ENCODE peak calls at places on chromosomes 12 and 14, in ten cellular contexts. One of them, this sample, is unnamed.

GRCh38 chr12:69284131-69284530 is 44.8 kb downstream of the CPSF6 start:
- DNase-seq in astrocyte of the cerebellum: peak; percentile 53
- DNase-seq in HEK293T: peak; percentile 74
- DNase-seq in NCI-H2029: peak; percentile 71
- DNase-seq in hepatocyte: peak; percentile 75
- DNase-seq in aorta: peak; percentile 87
- DNase-seq in naive thymus-derived CD4-positive, alpha-beta T cell: no peak
- DNase-seq in iris pigment epithelial cell: peak; percentile 73
- DNase-seq in CD8-positive, alpha-beta T cell: no peak
- DNase-seq in fibroblast of pulmonary artery: peak; percentile 81
- DNase-seq in this sample: no peak

GRCh38 chr14:105857816-105858675 is 331.7 kb downstream of the TMEM121 start:
- DNase-seq in naive thymus-derived CD4-positive, alpha-beta T cell: no peak
- DNase-seq in iris pigment epithelial cell: no peak
- DNase-seq in fibroblast of pulmonary artery: no peak
- DNase-seq in aorta: peak; percentile 43
- DNase-seq in NCI-H2029: no peak
- DNase-seq in CD8-positive, alpha-beta T cell: peak; percentile 52
- DNase-seq in hepatocyte: no peak
- DNase-seq in astrocyte of the cerebellum: no peak
- DNase-seq in HEK293T: no peak
- DNase-seq in this sample: peak; percentile 1

GRCh38 chr12:21607701-21608100 is 3.1 kb upstream of the GYS2 start:
- DNase-seq in iris pigment epithelial cell: peak; percentile 37
- DNase-seq in fibroblast of pulmonary artery: peak; percentile 65
- DNase-seq in CD8-positive, alpha-beta T cell: no peak
- DNase-seq in HEK293T: no peak
- DNase-seq in hepatocyte: peak; percentile 12
- DNase-seq in aorta: no peak
- DNase-seq in naive thymus-derived CD4-positive, alpha-beta T cell: no peak
- DNase-seq in astrocyte of the cerebellum: peak; percentile 11
- DNase-seq in NCI-H2029: no peak
- DNase-seq in this sample: no peak

GRCh38 chr12:32296541-32296940 is 102.8 kb upstream of the FGD4 start:
- DNase-seq in aorta: no peak
- DNase-seq in astrocyte of the cerebellum: no peak
- DNase-seq in CD8-positive, alpha-beta T cell: no peak
- DNase-seq in fibroblast of pulmonary artery: no peak
- DNase-seq in iris pigment epithelial cell: no peak
- DNase-seq in naive thymus-derived CD4-positive, alpha-beta T cell: no peak
- DNase-seq in HEK293T: no peak
- DNase-seq in hepatocyte: no peak
- DNase-seq in NCI-H2029: no peak
- DNase-seq in this sample: no peak

GRCh38 chr12:94954029-94954685 is 49.3 kb downstream of the NDUFA12 start:
- DNase-seq in naive thymus-derived CD4-positive, alpha-beta T cell: no peak
- DNase-seq in NCI-H2029: no peak
- DNase-seq in fibroblast of pulmonary artery: peak; percentile 64
- DNase-seq in HEK293T: no peak
- DNase-seq in CD8-positive, alpha-beta T cell: no peak
- DNase-seq in aorta: no peak
- DNase-seq in hepatocyte: peak; percentile 78
- DNase-seq in iris pigment epithelial cell: peak; percentile 81
- DNase-seq in astrocyte of the cerebellum: no peak
- DNase-seq in this sample: no peak

GRCh38 chr12:74801625-74802024 is 264.0 kb downstream of the ATXN7L3B start:
- DNase-seq in NCI-H2029: no peak
- DNase-seq in HEK293T: no peak
- DNase-seq in CD8-positive, alpha-beta T cell: no peak
- DNase-seq in hepatocyte: peak; percentile 41
- DNase-seq in iris pigment epithelial cell: peak; percentile 42
- DNase-seq in fibroblast of pulmonary artery: no peak
- DNase-seq in aorta: no peak
- DNase-seq in naive thymus-derived CD4-positive, alpha-beta T cell: no peak
- DNase-seq in astrocyte of the cerebellum: no peak
- DNase-seq in this sample: no peak

GRCh38 chr12:108594-108993 is 42.0 kb downstream of the IQSEC3 start:
- DNase-seq in fibroblast of pulmonary artery: no peak
- DNase-seq in iris pigment epithelial cell: no peak
- DNase-seq in CD8-positive, alpha-beta T cell: no peak
- DNase-seq in NCI-H2029: peak; percentile 46
- DNase-seq in naive thymus-derived CD4-positive, alpha-beta T cell: no peak
- DNase-seq in hepatocyte: no peak
- DNase-seq in astrocyte of the cerebellum: no peak
- DNase-seq in aorta: peak; percentile 66
- DNase-seq in HEK293T: no peak
- DNase-seq in this sample: no peak

GRCh38 chr12:47942327-47943230 is 20.8 kb upstream of the TMEM106C start:
- DNase-seq in CD8-positive, alpha-beta T cell: peak; percentile 68
- DNase-seq in iris pigment epithelial cell: no peak
- DNase-seq in fibroblast of pulmonary artery: no peak
- DNase-seq in HEK293T: no peak
- DNase-seq in astrocyte of the cerebellum: no peak
- DNase-seq in NCI-H2029: no peak
- DNase-seq in naive thymus-derived CD4-positive, alpha-beta T cell: no peak
- DNase-seq in hepatocyte: no peak
- DNase-seq in aorta: no peak
- DNase-seq in this sample: peak; percentile 71

GRCh38 chr14:24388474-24389179 is 10.2 kb upstream of the NYNRIN start:
- DNase-seq in iris pigment epithelial cell: no peak
- DNase-seq in fibroblast of pulmonary artery: no peak
- DNase-seq in HEK293T: no peak
- DNase-seq in NCI-H2029: no peak
- DNase-seq in astrocyte of the cerebellum: no peak
- DNase-seq in CD8-positive, alpha-beta T cell: no peak
- DNase-seq in hepatocyte: no peak
- DNase-seq in naive thymus-derived CD4-positive, alpha-beta T cell: no peak
- DNase-seq in aorta: no peak
- DNase-seq in this sample: no peak

GRCh38 chr14:51293149-51293925 is 53.3 kb downstream of the TMX1 start:
- DNase-seq in astrocyte of the cerebellum: peak; percentile 26
- DNase-seq in iris pigment epithelial cell: peak; percentile 75
- DNase-seq in aorta: peak; percentile 70
- DNase-seq in fibroblast of pulmonary artery: peak; percentile 65
- DNase-seq in naive thymus-derived CD4-positive, alpha-beta T cell: no peak
- DNase-seq in hepatocyte: no peak
- DNase-seq in HEK293T: no peak
- DNase-seq in CD8-positive, alpha-beta T cell: no peak
- DNase-seq in NCI-H2029: no peak
- DNase-seq in this sample: no peak

GRCh38 chr12:62103736-62104135 is 156.5 kb upstream of the USP15 start:
- DNase-seq in astrocyte of the cerebellum: no peak
- DNase-seq in iris pigment epithelial cell: no peak
- DNase-seq in CD8-positive, alpha-beta T cell: no peak
- DNase-seq in HEK293T: no peak
- DNase-seq in aorta: no peak
- DNase-seq in naive thymus-derived CD4-positive, alpha-beta T cell: no peak
- DNase-seq in fibroblast of pulmonary artery: no peak
- DNase-seq in NCI-H2029: no peak
- DNase-seq in hepatocyte: no peak
- DNase-seq in this sample: no peak

GRCh38 chr12:46005151-46005797 is 14.9 kb upstream of the SCAF11 start:
- DNase-seq in CD8-positive, alpha-beta T cell: no peak
- DNase-seq in aorta: no peak
- DNase-seq in iris pigment epithelial cell: peak; percentile 13
- DNase-seq in fibroblast of pulmonary artery: peak; percentile 47
- DNase-seq in hepatocyte: no peak
- DNase-seq in astrocyte of the cerebellum: no peak
- DNase-seq in naive thymus-derived CD4-positive, alpha-beta T cell: no peak
- DNase-seq in NCI-H2029: no peak
- DNase-seq in HEK293T: no peak
- DNase-seq in this sample: no peak

GRCh38 chr12:60148831-60149230 is 553.0 kb downstream of the SLC16A7 start:
- DNase-seq in HEK293T: no peak
- DNase-seq in iris pigment epithelial cell: peak; percentile 92
- DNase-seq in fibroblast of pulmonary artery: peak; percentile 86
- DNase-seq in aorta: no peak
- DNase-seq in CD8-positive, alpha-beta T cell: no peak
- DNase-seq in hepatocyte: no peak
- DNase-seq in naive thymus-derived CD4-positive, alpha-beta T cell: no peak
- DNase-seq in NCI-H2029: no peak
- DNase-seq in astrocyte of the cerebellum: peak; percentile 62
- DNase-seq in this sample: no peak

GRCh38 chr12:99154264-99154982 is 493.1 kb upstream of the GARIN6 start:
- DNase-seq in aorta: peak; percentile 46
- DNase-seq in NCI-H2029: no peak
- DNase-seq in iris pigment epithelial cell: no peak
- DNase-seq in CD8-positive, alpha-beta T cell: no peak
- DNase-seq in hepatocyte: no peak
- DNase-seq in HEK293T: no peak
- DNase-seq in astrocyte of the cerebellum: peak; percentile 3
- DNase-seq in naive thymus-derived CD4-positive, alpha-beta T cell: no peak
- DNase-seq in fibroblast of pulmonary artery: peak; percentile 39
- DNase-seq in this sample: no peak

GRCh38 chr14:102055181-102055901 is 31.5 kb downstream of the HSP90AA1 start:
- DNase-seq in fibroblast of pulmonary artery: peak; percentile 60
- DNase-seq in CD8-positive, alpha-beta T cell: no peak
- DNase-seq in iris pigment epithelial cell: peak; percentile 87
- DNase-seq in aorta: no peak
- DNase-seq in HEK293T: no peak
- DNase-seq in naive thymus-derived CD4-positive, alpha-beta T cell: no peak
- DNase-seq in hepatocyte: peak; percentile 43
- DNase-seq in NCI-H2029: no peak
- DNase-seq in astrocyte of the cerebellum: peak; percentile 76
- DNase-seq in this sample: no peak

GRCh38 chr12:115149279-115149678 is 465.3 kb upstream of the TBX3 start:
- DNase-seq in hepatocyte: no peak
- DNase-seq in NCI-H2029: no peak
- DNase-seq in iris pigment epithelial cell: no peak
- DNase-seq in HEK293T: no peak
- DNase-seq in astrocyte of the cerebellum: no peak
- DNase-seq in CD8-positive, alpha-beta T cell: no peak
- DNase-seq in naive thymus-derived CD4-positive, alpha-beta T cell: no peak
- DNase-seq in fibroblast of pulmonary artery: no peak
- DNase-seq in aorta: no peak
- DNase-seq in this sample: no peak

GRCh38 chr14:51780006-51780692 is 80.3 kb upstream of the GNG2 start:
- DNase-seq in naive thymus-derived CD4-positive, alpha-beta T cell: peak; percentile 34
- DNase-seq in astrocyte of the cerebellum: peak; percentile 44
- DNase-seq in aorta: peak; percentile 72
- DNase-seq in HEK293T: peak; percentile 70
- DNase-seq in hepatocyte: peak; percentile 87
- DNase-seq in NCI-H2029: peak; percentile 55
- DNase-seq in fibroblast of pulmonary artery: peak; percentile 72
- DNase-seq in iris pigment epithelial cell: peak; percentile 54
- DNase-seq in CD8-positive, alpha-beta T cell: peak; percentile 83
- DNase-seq in this sample: peak; percentile 55

GRCh38 chr12:132561784-132562156 is 48.6 kb downstream of the LRCOL1 start:
- DNase-seq in aorta: no peak
- DNase-seq in CD8-positive, alpha-beta T cell: no peak
- DNase-seq in iris pigment epithelial cell: no peak
- DNase-seq in naive thymus-derived CD4-positive, alpha-beta T cell: no peak
- DNase-seq in NCI-H2029: no peak
- DNase-seq in astrocyte of the cerebellum: no peak
- DNase-seq in fibroblast of pulmonary artery: no peak
- DNase-seq in hepatocyte: peak; percentile 65
- DNase-seq in HEK293T: peak; percentile 43
- DNase-seq in this sample: peak; percentile 98

GRCh38 chr12:116009805-116010204 is 267.7 kb downstream of the MED13L start:
- DNase-seq in CD8-positive, alpha-beta T cell: no peak
- DNase-seq in NCI-H2029: no peak
- DNase-seq in iris pigment epithelial cell: no peak
- DNase-seq in naive thymus-derived CD4-positive, alpha-beta T cell: no peak
- DNase-seq in astrocyte of the cerebellum: no peak
- DNase-seq in fibroblast of pulmonary artery: peak; percentile 10
- DNase-seq in aorta: no peak
- DNase-seq in HEK293T: peak; percentile 30
- DNase-seq in hepatocyte: no peak
- DNase-seq in this sample: no peak

GRCh38 chr14:81219821-81220487 is 805 bp downstream of the GTF2A1 start:
- DNase-seq in CD8-positive, alpha-beta T cell: peak; percentile 77
- DNase-seq in fibroblast of pulmonary artery: no peak
- DNase-seq in astrocyte of the cerebellum: no peak
- DNase-seq in NCI-H2029: peak; percentile 11
- DNase-seq in aorta: peak; percentile 64
- DNase-seq in naive thymus-derived CD4-positive, alpha-beta T cell: peak; percentile 55
- DNase-seq in iris pigment epithelial cell: peak; percentile 26
- DNase-seq in HEK293T: peak; percentile 15
- DNase-seq in hepatocyte: peak; percentile 78
- DNase-seq in this sample: no peak

GRCh38 chr12:84660139-84660538 is 252.5 kb downstream of the SLC6A15 start:
- DNase-seq in astrocyte of the cerebellum: no peak
- DNase-seq in fibroblast of pulmonary artery: no peak
- DNase-seq in hepatocyte: no peak
- DNase-seq in naive thymus-derived CD4-positive, alpha-beta T cell: no peak
- DNase-seq in NCI-H2029: no peak
- DNase-seq in iris pigment epithelial cell: no peak
- DNase-seq in CD8-positive, alpha-beta T cell: no peak
- DNase-seq in aorta: no peak
- DNase-seq in HEK293T: no peak
- DNase-seq in this sample: no peak

GRCh38 chr12:64730585-64730964 is 28.6 kb downstream of the GNS start:
- DNase-seq in astrocyte of the cerebellum: no peak
- DNase-seq in aorta: no peak
- DNase-seq in CD8-positive, alpha-beta T cell: no peak
- DNase-seq in iris pigment epithelial cell: no peak
- DNase-seq in hepatocyte: no peak
- DNase-seq in fibroblast of pulmonary artery: no peak
- DNase-seq in NCI-H2029: no peak
- DNase-seq in HEK293T: no peak
- DNase-seq in naive thymus-derived CD4-positive, alpha-beta T cell: no peak
- DNase-seq in this sample: no peak

GRCh38 chr14:102182901-102183619 is 43.4 kb downstream of the WDR20 start:
- DNase-seq in iris pigment epithelial cell: peak; percentile 47
- DNase-seq in hepatocyte: no peak
- DNase-seq in astrocyte of the cerebellum: no peak
- DNase-seq in NCI-H2029: no peak
- DNase-seq in fibroblast of pulmonary artery: no peak
- DNase-seq in CD8-positive, alpha-beta T cell: no peak
- DNase-seq in naive thymus-derived CD4-positive, alpha-beta T cell: no peak
- DNase-seq in HEK293T: no peak
- DNase-seq in aorta: no peak
- DNase-seq in this sample: no peak

GRCh38 chr12:116161588-116161987 is 115.9 kb downstream of the MED13L start:
- DNase-seq in naive thymus-derived CD4-positive, alpha-beta T cell: no peak
- DNase-seq in CD8-positive, alpha-beta T cell: no peak
- DNase-seq in NCI-H2029: peak; percentile 16
- DNase-seq in iris pigment epithelial cell: peak; percentile 80
- DNase-seq in astrocyte of the cerebellum: no peak
- DNase-seq in aorta: no peak
- DNase-seq in HEK293T: no peak
- DNase-seq in hepatocyte: no peak
- DNase-seq in fibroblast of pulmonary artery: peak; percentile 59
- DNase-seq in this sample: no peak

GRCh38 chr12:122988036-122988435 is 7.6 kb downstream of the ARL6IP4 start:
- DNase-seq in CD8-positive, alpha-beta T cell: no peak
- DNase-seq in naive thymus-derived CD4-positive, alpha-beta T cell: no peak
- DNase-seq in iris pigment epithelial cell: no peak
- DNase-seq in aorta: no peak
- DNase-seq in astrocyte of the cerebellum: no peak
- DNase-seq in fibroblast of pulmonary artery: no peak
- DNase-seq in NCI-H2029: no peak
- DNase-seq in HEK293T: no peak
- DNase-seq in hepatocyte: no peak
- DNase-seq in this sample: no peak

GRCh38 chr12:8449293-8449944 is 6.3 kb upstream of the CLEC6A start:
- DNase-seq in NCI-H2029: no peak
- DNase-seq in naive thymus-derived CD4-positive, alpha-beta T cell: no peak
- DNase-seq in astrocyte of the cerebellum: no peak
- DNase-seq in fibroblast of pulmonary artery: no peak
- DNase-seq in hepatocyte: no peak
- DNase-seq in HEK293T: no peak
- DNase-seq in aorta: no peak
- DNase-seq in iris pigment epithelial cell: no peak
- DNase-seq in CD8-positive, alpha-beta T cell: no peak
- DNase-seq in this sample: no peak

GRCh38 chr12:118307069-118307954 is 65.4 kb downstream of the TAOK3 start:
- DNase-seq in NCI-H2029: no peak
- DNase-seq in hepatocyte: no peak
- DNase-seq in aorta: no peak
- DNase-seq in HEK293T: no peak
- DNase-seq in CD8-positive, alpha-beta T cell: no peak
- DNase-seq in astrocyte of the cerebellum: peak; percentile 79
- DNase-seq in naive thymus-derived CD4-positive, alpha-beta T cell: no peak
- DNase-seq in iris pigment epithelial cell: peak; percentile 95
- DNase-seq in fibroblast of pulmonary artery: peak; percentile 89
- DNase-seq in this sample: peak; percentile 10

GRCh38 chr14:71668186-71668912 is 263.9 kb upstream of the RGS6 start:
- DNase-seq in hepatocyte: no peak
- DNase-seq in CD8-positive, alpha-beta T cell: no peak
- DNase-seq in NCI-H2029: no peak
- DNase-seq in HEK293T: no peak
- DNase-seq in iris pigment epithelial cell: peak; percentile 88
- DNase-seq in naive thymus-derived CD4-positive, alpha-beta T cell: no peak
- DNase-seq in fibroblast of pulmonary artery: peak; percentile 52
- DNase-seq in aorta: no peak
- DNase-seq in astrocyte of the cerebellum: no peak
- DNase-seq in this sample: no peak

This sample was measured in 8988T.